ENCODE peak calls at places on chromosomes 7 and 10, in nine cellular contexts. E is heart right ventricle, R is Calu3, N is fibroblast of lung, S is RWPE1, K is PC-3, L is esophagus squamous epithelium, G is breast epithelium, I is astrocyte of the spinal cord. X is an unnamed sample.

GRCh38 chr10:73586583-73586984 is 4.6 kb downstream of the USP54 start:
- DNase-seq in K (peak), N (peak), G (no peak), S (no peak), L (no peak), I (peak), E (peak), R (peak), X (peak)

GRCh38 chr7:86963599-86964230 is 95.7 kb downstream of the ELAPOR2 start:
- DNase-seq in R (no peak), L (no peak), I (no peak), S (no peak), E (no peak), K (no peak), N (peak), G (no peak), X (peak)

GRCh38 chr7:10888861-10889260 is 84.8 kb upstream of the PHF14 start:
- DNase-seq in L (no peak), K (no peak), S (no peak), G (no peak), I (no peak), R (no peak), E (no peak), N (no peak), X (no peak)

GRCh38 chr7:33421384-33421783 is 292.0 kb downstream of the BBS9 start:
- DNase-seq in N (no peak), I (no peak), S (no peak), R (no peak), G (no peak), L (no peak), E (no peak), K (no peak), X (peak)

GRCh38 chr10:86357676-86358075 is 8.9 kb downstream of the GRID1 start:
- DNase-seq in E (no peak), N (no peak), L (no peak), K (no peak), I (no peak), G (no peak), S (no peak), R (no peak), X (no peak)

GRCh38 chr7:80481196-80481884 is 30.5 kb downstream of the GNAT3 start:
- DNase-seq in E (no peak), I (no peak), K (peak), R (no peak), G (no peak), S (peak), L (no peak), N (peak), X (peak)

GRCh38 chr7:5429253-5429856 is 5.7 kb upstream of the TNRC18 start:
- DNase-seq in E (peak), L (no peak), G (peak), S (peak), I (peak), N (peak), R (peak), K (peak), X (peak)

GRCh38 chr7:158894825-158895224 is 38.5 kb downstream of the DYNC2I1 start:
- DNase-seq in R (no peak), I (no peak), S (no peak), G (no peak), L (no peak), K (no peak), E (no peak), N (no peak), X (no peak)

GRCh38 chr7:74092964-74093339 is 9.3 kb downstream of the LIMK1 start:
- DNase-seq in G (no peak), S (no peak), E (peak), R (no peak), N (peak), K (no peak), I (peak), L (no peak), X (no peak)

DNA sequence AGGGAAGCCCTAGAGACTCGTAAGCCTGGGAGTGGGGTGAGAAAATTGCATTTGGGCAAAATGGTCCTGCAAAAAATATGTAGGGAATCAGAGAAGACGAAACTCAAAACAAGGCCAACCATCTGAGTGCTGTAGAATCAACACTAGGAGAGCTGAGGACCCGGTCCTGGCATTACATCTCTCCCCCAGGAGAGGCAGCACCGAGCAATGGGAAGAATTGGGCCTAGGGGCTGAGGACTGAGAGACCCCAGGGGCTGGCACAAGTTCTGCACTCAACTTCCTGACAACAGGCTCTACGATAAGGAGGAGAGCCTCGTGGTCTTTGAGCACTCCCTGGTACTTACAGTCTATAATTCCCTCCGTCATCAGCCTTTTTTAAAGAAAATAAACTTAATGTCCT is 47.6 kb downstream of the BPGM start:
- DNase-seq in I (no peak), N (no peak), K (no peak), S (no peak), G (no peak), E (no peak), R (no peak), L (no peak), X (no peak)
- TF ChIP-seq CTCF in I (peak), N (peak), K (peak), S (peak), G (no peak), E (no peak), R (peak), L (no peak), X (peak)

GRCh38 chr10:132297521-132297920 is 10.2 kb downstream of the STK32C start:
- DNase-seq in E (no peak), K (no peak), S (no peak), G (no peak), N (no peak), R (no peak), I (no peak), L (no peak), X (no peak)
- TF ChIP-seq CTCF in E (no peak), K (no peak), S (no peak), G (no peak), N (no peak), R (no peak), I (no peak), L (no peak), X (no peak)

GRCh38 chr7:25672476-25672875 is 444.2 kb upstream of the NPVF start:
- DNase-seq in K (no peak), G (no peak), N (no peak), S (no peak), R (no peak), I (no peak), E (no peak), L (no peak), X (no peak)
- TF ChIP-seq CTCF in K (no peak), G (no peak), N (no peak), S (no peak), R (no peak), I (no peak), E (no peak), L (no peak), X (no peak)

GRCh38 chr10:93697207-93697606 is 5.2 kb downstream of the FRA10AC1 start:
- DNase-seq in N (no peak), G (no peak), K (no peak), R (no peak), I (no peak), L (no peak), E (no peak), S (no peak), X (no peak)
- TF ChIP-seq CTCF in N (no peak), G (no peak), K (peak), R (no peak), I (no peak), L (no peak), E (no peak), S (no peak), X (no peak)

GRCh38 chr7:30470783-30471182 is 7.8 kb downstream of the NOD1 start:
- DNase-seq in G (no peak), E (peak), S (no peak), I (peak), R (no peak), K (peak), N (peak), L (no peak), X (peak)

GRCh38 chr7:30470163-30470770 is 8.3 kb downstream of the NOD1 start:
- DNase-seq in E (peak), R (no peak), K (no peak), S (no peak), G (no peak), L (no peak), N (peak), I (peak), X (peak)

GRCh38 chr7:30468041-30468440 is 10.5 kb downstream of the NOD1 start:
- DNase-seq in R (no peak), G (no peak), K (no peak), L (no peak), S (no peak), I (no peak), E (no peak), N (no peak), X (peak)

GRCh38 chr7:30468791-30469190 is 9.8 kb downstream of the NOD1 start:
- DNase-seq in R (no peak), K (no peak), N (no peak), S (no peak), I (no peak), G (peak), E (no peak), L (no peak), X (peak)

DNA sequence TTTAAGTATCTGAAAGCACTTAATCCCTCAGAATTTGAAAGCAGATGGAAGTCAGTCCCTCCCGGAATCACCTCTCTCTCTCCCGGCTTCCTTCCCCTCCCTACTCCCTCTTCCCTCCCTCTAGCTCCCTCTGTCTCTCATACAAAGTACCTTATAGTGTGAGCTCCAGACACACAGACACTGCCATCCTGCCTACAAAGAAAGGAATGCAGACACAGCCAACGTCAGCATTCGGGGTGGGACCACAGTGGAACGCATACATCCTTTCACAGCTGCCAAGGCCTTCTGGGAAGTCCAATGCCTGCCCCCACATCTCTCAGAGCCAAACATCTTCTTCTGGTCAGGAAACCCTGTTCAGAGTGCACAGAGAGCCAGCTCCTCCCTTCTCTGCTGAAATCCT is 9.3 kb downstream of the NOD1 start:
- DNase-seq in K (no peak), E (peak), N (peak), L (no peak), S (peak), R (peak), I (peak), G (peak), X (peak)
- TF ChIP-seq CTCF in K (peak), E (peak), N (peak), L (peak), S (no peak), R (peak), I (peak), G (no peak), X (peak)

DNA sequence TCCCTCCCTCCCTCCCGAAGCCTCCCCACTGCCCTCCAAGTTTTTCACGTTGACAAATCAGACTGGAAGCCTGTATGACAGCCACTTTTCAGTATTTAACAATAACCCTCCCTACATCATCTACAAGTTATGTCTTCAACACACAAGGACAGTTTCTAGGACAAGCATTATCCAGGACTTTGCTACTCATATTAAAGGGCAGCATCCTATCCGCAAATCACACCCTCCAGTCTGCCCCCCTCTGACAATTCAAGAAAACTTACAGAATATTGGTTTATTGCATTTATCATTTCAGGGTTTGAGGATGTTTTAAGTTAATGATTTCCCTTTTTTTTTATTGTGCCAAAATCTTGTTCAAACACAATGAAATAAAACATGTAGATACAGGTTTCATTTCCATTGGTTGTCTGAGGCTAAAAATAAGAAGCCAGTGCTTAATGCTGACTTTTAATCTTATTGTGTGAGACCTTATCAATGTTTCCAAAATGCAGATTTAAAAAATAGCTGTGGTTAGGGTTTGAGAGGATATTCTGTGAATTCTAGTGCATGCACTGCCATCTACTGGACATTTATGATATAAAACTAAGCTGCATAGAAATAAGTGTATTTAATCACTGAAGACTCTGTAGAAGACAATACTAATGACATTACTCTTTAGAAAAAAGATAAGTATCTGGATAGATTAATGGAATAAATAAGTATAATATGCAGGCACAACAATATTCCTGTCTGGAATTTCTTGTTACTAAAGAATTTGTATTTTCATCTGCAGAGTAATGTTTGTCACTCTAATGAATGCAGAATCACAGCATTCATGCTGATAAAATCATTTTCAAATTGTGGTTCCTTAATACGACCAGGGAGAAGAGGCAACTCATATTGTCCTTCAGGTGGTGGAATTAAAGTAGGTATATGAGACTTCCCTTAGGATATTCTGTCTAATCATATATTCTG is 64.1 kb downstream of the CAV1 start:
- DNase-seq in L (no peak), I (peak), K (peak), S (peak), G (no peak), N (peak), R (no peak), E (no peak), X (peak)
- TF ChIP-seq CTCF in L (peak), I (peak), K (peak), S (peak), G (peak), N (peak), R (peak), E (peak), X (peak)

DNA sequence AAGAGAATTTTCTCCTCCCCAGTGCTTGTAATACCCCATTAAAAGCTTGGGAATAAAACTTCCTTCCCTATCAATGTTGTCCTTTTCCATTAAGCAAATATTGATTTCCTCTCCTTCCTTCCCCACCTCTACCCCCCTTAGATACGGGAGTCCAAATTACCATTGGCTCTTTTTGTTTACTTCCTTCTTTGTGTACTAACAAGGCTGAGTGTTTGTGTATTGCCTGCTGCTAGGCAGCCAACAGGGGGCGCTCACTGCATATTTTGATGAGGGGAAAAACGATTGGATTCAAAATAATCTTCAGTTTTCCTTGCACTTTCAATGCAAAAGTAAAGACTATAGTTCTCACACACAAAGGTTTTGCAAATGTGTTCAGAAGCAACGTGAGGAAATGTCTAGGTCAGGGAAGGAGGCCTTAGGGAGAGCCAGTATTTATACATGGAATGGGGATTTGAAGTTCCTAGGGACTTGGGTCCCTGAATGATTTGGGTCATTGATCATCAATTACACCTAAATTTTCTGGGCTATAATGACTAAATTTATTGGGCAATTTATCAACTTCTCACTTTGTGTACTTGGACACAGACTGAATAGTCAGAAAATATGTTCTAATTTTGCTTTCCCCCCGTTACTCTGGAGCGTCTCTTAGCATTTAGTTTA is 23.6 kb upstream of the VPS41 start:
- DNase-seq in G (no peak), N (peak), L (no peak), R (peak), S (peak), K (peak), E (peak), I (peak), X (peak)
- TF ChIP-seq CTCF in G (no peak), N (peak), L (peak), R (peak), S (peak), K (peak), E (peak), I (peak), X (peak)

DNA sequence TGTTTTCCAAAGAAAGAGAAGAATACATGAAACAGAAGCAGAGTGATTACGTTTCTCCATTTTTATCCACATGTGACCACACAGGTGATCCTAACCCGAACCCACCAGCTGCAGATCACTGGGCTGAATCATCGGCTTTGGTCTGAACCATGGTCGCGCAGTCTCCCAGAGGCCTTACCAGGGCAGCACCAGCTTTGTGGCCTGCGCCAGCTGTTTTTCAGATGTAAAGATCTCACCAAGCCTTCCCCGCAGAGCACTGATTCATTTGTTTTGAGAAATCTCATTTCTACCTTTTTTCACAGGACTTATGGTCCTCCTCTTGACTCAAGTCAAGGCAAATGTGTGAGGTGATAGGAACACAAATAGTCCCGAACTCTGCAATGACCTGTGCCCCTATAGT is 207.0 kb upstream of the PPP2R2D start:
- DNase-seq in G (no peak), S (no peak), E (no peak), R (no peak), L (no peak), N (no peak), I (no peak), K (no peak), X (no peak)
- TF ChIP-seq CTCF in G (no peak), S (no peak), E (no peak), R (no peak), L (no peak), N (no peak), I (no peak), K (no peak), X (no peak)

X was measured in AG10803.